ENCODE peak calls at places on chromosomes 11 and 22, in seven cellular contexts. One of them, this sample, is unnamed.

GRCh38 chr11:43359432-43359818 is 705 bp downstream of the TTC17 start:
- DNase-seq in GM23248: peak; percentile 69
- DNase-seq in colonic mucosa: no peak
- DNase-seq in transverse colon: peak; percentile 30
- DNase-seq in skeletal muscle cell: no peak
- DNase-seq in iPS DF 6.9: no peak
- DNase-seq in naive thymus-derived CD4-positive, alpha-beta T cell: no peak
- DNase-seq in this sample: peak; percentile 13

GRCh38 chr11:117020873-117021564 is 77.2 kb downstream of the SIK3 start:
- DNase-seq in GM23248: no peak
- DNase-seq in colonic mucosa: peak; percentile 25
- DNase-seq in transverse colon: no peak
- DNase-seq in skeletal muscle cell: no peak
- DNase-seq in iPS DF 6.9: no peak
- DNase-seq in naive thymus-derived CD4-positive, alpha-beta T cell: no peak
- DNase-seq in this sample: no peak

GRCh38 chr11:68497761-68498160 is 37.2 kb downstream of the PPP6R3 start:
- DNase-seq in GM23248: no peak
- DNase-seq in colonic mucosa: no peak
- DNase-seq in transverse colon: no peak
- DNase-seq in skeletal muscle cell: no peak
- DNase-seq in iPS DF 6.9: no peak
- DNase-seq in naive thymus-derived CD4-positive, alpha-beta T cell: no peak
- DNase-seq in this sample: no peak

GRCh38 chr11:35964846-35965245 is 21.0 kb downstream of the LDLRAD3 start:
- DNase-seq in GM23248: no peak
- DNase-seq in colonic mucosa: no peak
- DNase-seq in transverse colon: no peak
- DNase-seq in skeletal muscle cell: no peak
- DNase-seq in iPS DF 6.9: no peak
- DNase-seq in naive thymus-derived CD4-positive, alpha-beta T cell: no peak
- DNase-seq in this sample: no peak

GRCh38 chr11:5476184-5476819 is 12.2 kb upstream of the OR52D1 start:
- DNase-seq in GM23248: peak; percentile 74
- DNase-seq in colonic mucosa: peak; percentile 34
- DNase-seq in transverse colon: peak; percentile 25
- DNase-seq in skeletal muscle cell: peak; percentile 12
- DNase-seq in iPS DF 6.9: peak; percentile 20
- DNase-seq in naive thymus-derived CD4-positive, alpha-beta T cell: peak; percentile 37
- DNase-seq in this sample: peak; percentile 5

GRCh38 chr11:14310696-14311095 is 48.3 kb downstream of the RRAS2 start:
- DNase-seq in GM23248: peak; percentile 55
- DNase-seq in colonic mucosa: no peak
- DNase-seq in transverse colon: no peak
- DNase-seq in skeletal muscle cell: no peak
- DNase-seq in iPS DF 6.9: no peak
- DNase-seq in naive thymus-derived CD4-positive, alpha-beta T cell: no peak
- DNase-seq in this sample: no peak

GRCh38 chr11:79486239-79486984 is 45.6 kb upstream of the TENM4 start:
- DNase-seq in GM23248: no peak
- DNase-seq in colonic mucosa: no peak
- DNase-seq in transverse colon: no peak
- DNase-seq in skeletal muscle cell: no peak
- DNase-seq in iPS DF 6.9: no peak
- DNase-seq in naive thymus-derived CD4-positive, alpha-beta T cell: no peak
- DNase-seq in this sample: no peak

GRCh38 chr11:67665537-67666302 is 8.7 kb downstream of the ALDH3B2 start:
- DNase-seq in GM23248: no peak
- DNase-seq in colonic mucosa: peak; percentile 56
- DNase-seq in transverse colon: peak; percentile 59
- DNase-seq in skeletal muscle cell: no peak
- DNase-seq in iPS DF 6.9: no peak
- DNase-seq in naive thymus-derived CD4-positive, alpha-beta T cell: no peak
- DNase-seq in this sample: no peak

GRCh38 chr11:131463609-131464008 is 93.2 kb downstream of the NTM start:
- DNase-seq in GM23248: peak; percentile 13
- DNase-seq in colonic mucosa: no peak
- DNase-seq in transverse colon: no peak
- DNase-seq in skeletal muscle cell: no peak
- DNase-seq in iPS DF 6.9: no peak
- DNase-seq in naive thymus-derived CD4-positive, alpha-beta T cell: no peak
- DNase-seq in this sample: no peak

GRCh38 chr11:68549789-68550484 is 89.4 kb downstream of the PPP6R3 start:
- DNase-seq in GM23248: peak; percentile 55
- DNase-seq in colonic mucosa: no peak
- DNase-seq in transverse colon: no peak
- DNase-seq in skeletal muscle cell: no peak
- DNase-seq in iPS DF 6.9: no peak
- DNase-seq in naive thymus-derived CD4-positive, alpha-beta T cell: peak; percentile 15
- DNase-seq in this sample: no peak

GRCh38 chr22:28833276-28833923 is 33.0 kb upstream of the XBP1 start:
- DNase-seq in GM23248: no peak
- DNase-seq in colonic mucosa: no peak
- DNase-seq in transverse colon: no peak
- DNase-seq in skeletal muscle cell: no peak
- DNase-seq in iPS DF 6.9: no peak
- DNase-seq in naive thymus-derived CD4-positive, alpha-beta T cell: no peak
- DNase-seq in this sample: no peak

DNA sequence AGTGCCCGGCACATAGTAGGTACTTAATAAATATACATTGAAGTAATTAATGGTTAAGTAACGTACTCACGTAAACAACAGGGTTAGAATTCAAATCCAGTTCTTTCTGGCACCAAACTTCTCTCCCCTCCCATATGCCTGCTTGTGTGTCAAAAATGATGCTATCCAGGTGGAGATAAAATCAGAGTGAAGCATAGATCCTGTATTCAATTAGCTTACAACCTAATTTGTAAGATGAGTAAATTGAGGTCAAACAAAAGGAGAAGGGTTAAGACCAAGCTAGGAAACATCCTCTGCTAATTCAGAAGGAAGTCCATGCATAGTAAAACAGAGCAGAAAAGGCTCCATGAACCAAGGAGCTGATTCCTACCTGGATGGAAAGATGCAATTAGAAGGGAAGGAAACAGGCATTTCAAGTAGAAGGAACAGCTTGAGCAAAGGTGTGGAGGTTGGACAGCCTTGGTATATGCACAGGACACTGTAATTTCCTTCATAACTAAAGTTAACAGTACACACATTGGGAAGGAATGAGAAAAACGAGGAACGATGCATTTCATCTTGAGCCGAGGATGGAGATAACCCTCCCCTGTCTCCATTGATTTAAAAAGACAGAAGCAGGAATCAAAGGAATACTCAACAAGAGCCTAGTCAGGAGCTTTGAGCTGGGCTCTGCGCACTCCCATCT is 2.1 kb upstream of the PRG2 start:
- DNase-seq in GM23248: no peak
- DNase-seq in colonic mucosa: no peak
- DNase-seq in transverse colon: no peak
- DNase-seq in skeletal muscle cell: no peak
- DNase-seq in iPS DF 6.9: no peak
- DNase-seq in naive thymus-derived CD4-positive, alpha-beta T cell: no peak
- DNase-seq in this sample: no peak
- H3K4me3 ChIP-seq in GM23248: no peak overlapping the region
- H3K4me3 ChIP-seq in colonic mucosa: no peak overlapping the region
- H3K4me3 ChIP-seq in transverse colon: no peak overlapping the region
- H3K4me3 ChIP-seq in skeletal muscle cell: no peak overlapping the region
- H3K4me3 ChIP-seq in iPS DF 6.9: no peak overlapping the region
- H3K4me3 ChIP-seq in naive thymus-derived CD4-positive, alpha-beta T cell: no peak overlapping the region
- H3K4me3 ChIP-seq in this sample: no peak overlapping the region

DNA sequence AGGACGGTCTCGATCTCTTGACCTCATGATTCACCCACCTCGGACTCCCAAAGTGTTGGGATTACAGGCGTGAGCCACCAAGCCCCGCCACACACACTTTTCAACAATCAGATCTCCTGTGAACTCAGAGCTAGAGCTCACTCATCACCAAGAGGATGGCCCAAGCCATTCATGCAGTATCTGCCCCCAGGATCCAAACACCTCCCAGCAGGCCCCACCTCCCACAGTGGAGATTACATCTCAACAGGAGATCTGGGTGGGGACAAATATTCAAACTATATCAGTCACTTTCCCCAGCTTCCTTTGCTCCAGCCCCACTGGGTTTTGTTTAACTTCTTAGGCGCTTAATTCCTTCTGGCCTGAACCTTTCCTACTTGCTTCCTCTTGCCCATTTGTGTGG is 26.3 kb upstream of the SORL1 start:
- DNase-seq in GM23248: no peak
- DNase-seq in colonic mucosa: no peak
- DNase-seq in transverse colon: no peak
- DNase-seq in skeletal muscle cell: no peak
- DNase-seq in iPS DF 6.9: no peak
- DNase-seq in naive thymus-derived CD4-positive, alpha-beta T cell: no peak
- DNase-seq in this sample: no peak
- H3K4me3 ChIP-seq in GM23248: no peak overlapping the region
- H3K4me3 ChIP-seq in colonic mucosa: no peak overlapping the region
- H3K4me3 ChIP-seq in transverse colon: no peak overlapping the region
- H3K4me3 ChIP-seq in skeletal muscle cell: no peak overlapping the region
- H3K4me3 ChIP-seq in iPS DF 6.9: no peak overlapping the region
- H3K4me3 ChIP-seq in naive thymus-derived CD4-positive, alpha-beta T cell: no peak overlapping the region
- H3K4me3 ChIP-seq in this sample: no peak overlapping the region

GRCh38 chr11:44567876-44568256 is 2.4 kb downstream of the CD82 start:
- DNase-seq in GM23248: no peak
- DNase-seq in colonic mucosa: no peak
- DNase-seq in transverse colon: no peak
- DNase-seq in skeletal muscle cell: no peak
- DNase-seq in iPS DF 6.9: no peak
- DNase-seq in naive thymus-derived CD4-positive, alpha-beta T cell: no peak
- DNase-seq in this sample: no peak
- H3K4me3 ChIP-seq in GM23248: no peak overlapping the region
- H3K4me3 ChIP-seq in colonic mucosa: no peak overlapping the region
- H3K4me3 ChIP-seq in transverse colon: no peak overlapping the region
- H3K4me3 ChIP-seq in skeletal muscle cell: peak overlapping the region; percentile 74
- H3K4me3 ChIP-seq in iPS DF 6.9: no peak overlapping the region
- H3K4me3 ChIP-seq in naive thymus-derived CD4-positive, alpha-beta T cell: peak overlapping the region; percentile 80
- H3K4me3 ChIP-seq in this sample: no peak overlapping the region

DNA sequence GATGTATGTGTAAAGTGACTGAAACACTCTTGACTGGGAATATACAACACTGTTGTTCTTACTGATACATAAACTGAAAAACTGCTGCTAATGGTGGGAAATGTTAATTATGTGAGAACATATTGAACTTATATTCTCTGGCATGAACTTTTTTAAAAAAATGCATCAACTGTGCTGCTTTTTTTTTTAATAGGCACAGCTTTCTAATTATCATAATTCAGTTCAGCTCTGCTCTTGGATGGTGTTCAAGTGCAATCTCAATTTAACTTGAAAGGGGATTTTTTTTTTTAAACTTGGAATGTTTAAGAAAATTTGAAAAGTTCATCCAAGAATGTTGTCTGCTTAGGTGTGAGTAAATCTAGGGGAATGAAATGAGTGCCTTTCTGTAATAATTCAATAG is 5.2 kb downstream of the TEAD1 start:
- DNase-seq in GM23248: no peak
- DNase-seq in colonic mucosa: no peak
- DNase-seq in transverse colon: no peak
- DNase-seq in skeletal muscle cell: no peak
- DNase-seq in iPS DF 6.9: no peak
- DNase-seq in naive thymus-derived CD4-positive, alpha-beta T cell: no peak
- DNase-seq in this sample: no peak
- H3K4me3 ChIP-seq in GM23248: peak overlapping the region; percentile 91
- H3K4me3 ChIP-seq in colonic mucosa: no peak overlapping the region
- H3K4me3 ChIP-seq in transverse colon: no peak overlapping the region
- H3K4me3 ChIP-seq in skeletal muscle cell: no peak overlapping the region
- H3K4me3 ChIP-seq in iPS DF 6.9: no peak overlapping the region
- H3K4me3 ChIP-seq in naive thymus-derived CD4-positive, alpha-beta T cell: no peak overlapping the region
- H3K4me3 ChIP-seq in this sample: peak overlapping the region; percentile 67

GRCh38 chr22:38270091-38270972 is 2.5 kb downstream of the TMEM184B start:
- DNase-seq in GM23248: peak; percentile 53
- DNase-seq in colonic mucosa: no peak
- DNase-seq in transverse colon: no peak
- DNase-seq in skeletal muscle cell: no peak
- DNase-seq in iPS DF 6.9: no peak
- DNase-seq in naive thymus-derived CD4-positive, alpha-beta T cell: no peak
- DNase-seq in this sample: no peak
- H3K4me3 ChIP-seq in GM23248: peak overlapping the region; percentile 77
- H3K4me3 ChIP-seq in colonic mucosa: no peak overlapping the region
- H3K4me3 ChIP-seq in transverse colon: no peak overlapping the region
- H3K4me3 ChIP-seq in skeletal muscle cell: no peak overlapping the region
- H3K4me3 ChIP-seq in iPS DF 6.9: no peak overlapping the region
- H3K4me3 ChIP-seq in naive thymus-derived CD4-positive, alpha-beta T cell: no peak overlapping the region
- H3K4me3 ChIP-seq in this sample: no peak overlapping the region

DNA sequence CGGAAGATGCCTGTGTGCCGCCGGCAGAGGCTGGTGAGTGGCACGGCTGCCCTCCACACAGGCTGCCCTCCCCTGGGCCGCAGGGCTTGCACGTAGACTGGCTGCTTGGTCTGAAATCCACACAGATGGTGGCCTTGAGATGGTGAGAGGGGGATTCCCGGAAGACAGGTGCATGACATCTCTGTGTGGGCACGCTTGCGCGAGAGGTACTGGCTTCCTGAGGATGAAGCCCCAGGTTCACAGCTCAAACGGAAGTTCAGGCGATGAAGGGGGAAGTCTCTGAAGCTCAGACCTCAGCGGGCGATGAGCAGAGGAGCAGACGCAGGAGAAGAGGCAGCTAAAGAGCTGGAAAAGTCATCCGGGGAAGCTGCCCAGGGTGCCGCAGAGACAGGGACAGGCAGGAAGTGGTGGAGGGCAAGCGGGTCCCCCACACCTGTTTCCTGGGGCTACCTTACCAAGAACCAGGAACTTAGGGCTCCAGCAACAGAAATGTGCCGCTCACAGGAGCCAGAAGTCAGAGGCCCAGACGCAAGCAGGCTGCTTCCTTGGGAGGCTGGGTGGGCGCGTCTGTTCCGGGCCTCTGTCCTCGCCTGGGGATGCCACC is 7.2 kb downstream of the CRELD2 start:
- DNase-seq in GM23248: no peak
- DNase-seq in colonic mucosa: no peak
- DNase-seq in transverse colon: peak; percentile 58
- DNase-seq in skeletal muscle cell: no peak
- DNase-seq in iPS DF 6.9: no peak
- DNase-seq in naive thymus-derived CD4-positive, alpha-beta T cell: peak; percentile 76
- DNase-seq in this sample: no peak
- H3K4me3 ChIP-seq in GM23248: no peak overlapping the region
- H3K4me3 ChIP-seq in colonic mucosa: no peak overlapping the region
- H3K4me3 ChIP-seq in transverse colon: no peak overlapping the region
- H3K4me3 ChIP-seq in skeletal muscle cell: no peak overlapping the region
- H3K4me3 ChIP-seq in iPS DF 6.9: no peak overlapping the region
- H3K4me3 ChIP-seq in naive thymus-derived CD4-positive, alpha-beta T cell: peak overlapping the region; percentile 56
- H3K4me3 ChIP-seq in this sample: no peak overlapping the region

DNA sequence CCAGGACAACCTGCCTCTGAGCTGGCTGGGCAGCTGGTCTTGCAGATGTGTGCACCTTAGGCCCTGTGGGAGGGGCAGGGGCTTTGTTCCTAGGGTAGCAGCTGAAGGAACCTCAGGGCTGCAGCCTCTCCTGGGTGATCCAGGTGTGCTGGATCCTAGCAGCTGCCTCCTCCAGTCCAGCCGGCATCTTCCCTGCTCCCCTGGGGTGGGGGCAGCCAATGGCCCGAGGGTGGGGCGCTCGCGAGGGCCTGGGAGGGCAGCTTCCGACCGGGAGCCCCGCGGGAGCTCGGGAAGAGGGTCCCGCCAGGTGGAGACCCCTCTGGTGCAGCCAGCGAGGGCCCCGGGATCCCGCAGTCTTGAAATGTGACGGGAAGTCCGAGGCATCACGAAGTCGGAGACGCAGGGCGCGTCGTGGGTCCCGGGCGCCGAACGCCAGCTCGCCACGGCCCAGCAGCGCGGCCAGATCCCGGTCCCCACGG is 1.7 kb downstream of the IFITM1 start:
- DNase-seq in GM23248: no peak
- DNase-seq in colonic mucosa: no peak
- DNase-seq in transverse colon: no peak
- DNase-seq in skeletal muscle cell: no peak
- DNase-seq in iPS DF 6.9: no peak
- DNase-seq in naive thymus-derived CD4-positive, alpha-beta T cell: no peak
- DNase-seq in this sample: no peak
- H3K4me3 ChIP-seq in GM23248: peak overlapping the region; percentile 79
- H3K4me3 ChIP-seq in colonic mucosa: peak overlapping the region; percentile 58
- H3K4me3 ChIP-seq in transverse colon: peak overlapping the region; percentile 27
- H3K4me3 ChIP-seq in skeletal muscle cell: peak overlapping the region; percentile 52
- H3K4me3 ChIP-seq in iPS DF 6.9: peak overlapping the region; percentile 7
- H3K4me3 ChIP-seq in naive thymus-derived CD4-positive, alpha-beta T cell: peak overlapping the region; percentile 71
- H3K4me3 ChIP-seq in this sample: peak overlapping the region; percentile 59

This sample was measured in MG63.